ENCODE peak calls at places on chromosomes 16 and 17, in ten cellular contexts. P is pancreas, U is heart left ventricle, T is cardiac fibroblast, J is endodermal cell, K is body of pancreas, H is brain microvascular endothelial cell, C is WTC11, S is A673, Y is GM13976. L is an unnamed sample.

GRCh38 chr16:8396463-8396862 is 193.8 kb downstream of the TMEM114 start:
- DNase-seq in P (no peak), U (no peak), T (no peak), J (no peak), K (no peak), H (no peak), C (no peak), S (no peak), Y (no peak), L (no peak)

GRCh38 chr16:1572664-1573063 is 39.2 kb downstream of the TMEM204 start:
- DNase-seq in P (no peak), U (no peak), T (no peak), J (no peak), K (no peak), H (no peak), C (no peak), S (no peak), Y (no peak), L (no peak)

GRCh38 chr16:70804153-70804728 is 3.3 kb upstream of the VAC14 start:
- DNase-seq in P (no peak), U (no peak), T (peak; percentile 98), J (peak; percentile 21), K (no peak), H (peak; percentile 91), C (no peak), S (no peak), Y (no peak), L (no peak)

GRCh38 chr17:18119166-18119745 is 10.7 kb downstream of the MYO15A start:
- DNase-seq in P (no peak), U (no peak), T (no peak), J (no peak), K (no peak), H (no peak), C (no peak), S (no peak), Y (no peak), L (no peak)

GRCh38 chr16:3564130-3564888 is 12.9 kb downstream of the NLRC3 start:
- DNase-seq in P (no peak), U (peak; percentile 53), T (no peak), J (no peak), K (no peak), H (no peak), C (no peak), S (no peak), Y (no peak), L (no peak)

GRCh38 chr17:44374306-44375195 is 10.9 kb upstream of the FAM171A2 start:
- DNase-seq in P (no peak), U (no peak), T (no peak), J (peak; percentile 98), K (no peak), H (no peak), C (peak; percentile 77), S (no peak), Y (peak; percentile 64), L (peak; percentile 87)

GRCh38 chr16:87165885-87166284 is 151.3 kb downstream of the C16orf95 start:
- DNase-seq in P (no peak), U (no peak), T (no peak), J (no peak), K (no peak), H (no peak), C (no peak), S (no peak), Y (no peak), L (no peak)

GRCh38 chr16:63066552-63066951 is 1030.3 kb upstream of the CDH8 start:
- DNase-seq in P (no peak), U (no peak), T (no peak), J (no peak), K (no peak), H (no peak), C (no peak), S (no peak), Y (no peak), L (no peak)

GRCh38 chr17:6713130-6713917 is at the start of gene SLC13A5:
- DNase-seq in P (no peak), U (no peak), T (peak; percentile 29), J (peak; percentile 97), K (peak; percentile 20), H (no peak), C (peak; percentile 87), S (peak; percentile 25), Y (peak; percentile 62), L (peak; percentile 87)

GRCh38 chr16:27424772-27425498 is 23.0 kb downstream of the IL21R start:
- DNase-seq in P (no peak), U (no peak), T (no peak), J (no peak), K (no peak), H (no peak), C (no peak), S (no peak), Y (no peak), L (no peak)

GRCh38 chr17:68820825-68821481 is 134.2 kb downstream of the ABCA8 start:
- DNase-seq in P (no peak), U (no peak), T (no peak), J (no peak), K (no peak), H (no peak), C (no peak), S (no peak), Y (no peak), L (peak; percentile 99)

GRCh38 chr17:82049521-82049971 is 2.1 kb downstream of the RFNG start:
- DNase-seq in P (peak; percentile 16), U (peak; percentile 47), T (no peak), J (no peak), K (no peak), H (no peak), C (no peak), S (no peak), Y (no peak), L (no peak)

GRCh38 chr17:48068491-48068961 is 20.4 kb downstream of the NFE2L1 start:
- DNase-seq in P (no peak), U (no peak), T (peak; percentile 77), J (peak; percentile 88), K (no peak), H (peak; percentile 28), C (peak; percentile 57), S (peak; percentile 23), Y (no peak), L (peak; percentile 41)
- TF ChIP-seq CTCF in P (no peak), U (no peak), T (peak; percentile 53), J (peak; percentile 74), K (no peak), H (peak; percentile 75), C (no peak), S (peak; percentile 34), Y (no peak), L (peak; percentile 32)

GRCh38 chr16:31333686-31334649 is 21.0 kb upstream of the ITGAX start:
- DNase-seq in P (peak; percentile 23), U (no peak), T (peak; percentile 7), J (peak; percentile 86), K (no peak), H (no peak), C (peak; percentile 54), S (peak; percentile 25), Y (peak; percentile 65), L (peak; percentile 66)
- TF ChIP-seq CTCF in P (no peak), U (peak; percentile 13), T (peak; percentile 9), J (peak; percentile 72), K (peak; percentile 35), H (peak; percentile 17), C (no peak), S (peak; percentile 48), Y (peak; percentile 75), L (peak; percentile 84)

GRCh38 chr17:40068917-40069750 is 6.4 kb downstream of the THRA start:
- DNase-seq in P (peak; percentile 77), U (peak; percentile 93), T (peak; percentile 80), J (peak; percentile 62), K (peak; percentile 93), H (peak; percentile 60), C (no peak), S (peak; percentile 77), Y (peak; percentile 74), L (no peak)

GRCh38 chr17:40070895-40071719 is 8.3 kb downstream of the THRA start:
- DNase-seq in P (peak; percentile 83), U (peak; percentile 82), T (no peak), J (peak; percentile 76), K (peak; percentile 96), H (no peak), C (no peak), S (no peak), Y (no peak), L (no peak)

GRCh38 chr17:40068584-40068916 is 5.8 kb downstream of the THRA start:
- DNase-seq in P (no peak), U (no peak), T (no peak), J (peak; percentile 66), K (no peak), H (no peak), C (no peak), S (no peak), Y (no peak), L (no peak)

GRCh38 chr17:40070644-40070894 is 7.8 kb downstream of the THRA start:
- DNase-seq in P (peak; percentile 35), U (no peak), T (no peak), J (no peak), K (no peak), H (no peak), C (no peak), S (no peak), Y (no peak), L (no peak)

DNA sequence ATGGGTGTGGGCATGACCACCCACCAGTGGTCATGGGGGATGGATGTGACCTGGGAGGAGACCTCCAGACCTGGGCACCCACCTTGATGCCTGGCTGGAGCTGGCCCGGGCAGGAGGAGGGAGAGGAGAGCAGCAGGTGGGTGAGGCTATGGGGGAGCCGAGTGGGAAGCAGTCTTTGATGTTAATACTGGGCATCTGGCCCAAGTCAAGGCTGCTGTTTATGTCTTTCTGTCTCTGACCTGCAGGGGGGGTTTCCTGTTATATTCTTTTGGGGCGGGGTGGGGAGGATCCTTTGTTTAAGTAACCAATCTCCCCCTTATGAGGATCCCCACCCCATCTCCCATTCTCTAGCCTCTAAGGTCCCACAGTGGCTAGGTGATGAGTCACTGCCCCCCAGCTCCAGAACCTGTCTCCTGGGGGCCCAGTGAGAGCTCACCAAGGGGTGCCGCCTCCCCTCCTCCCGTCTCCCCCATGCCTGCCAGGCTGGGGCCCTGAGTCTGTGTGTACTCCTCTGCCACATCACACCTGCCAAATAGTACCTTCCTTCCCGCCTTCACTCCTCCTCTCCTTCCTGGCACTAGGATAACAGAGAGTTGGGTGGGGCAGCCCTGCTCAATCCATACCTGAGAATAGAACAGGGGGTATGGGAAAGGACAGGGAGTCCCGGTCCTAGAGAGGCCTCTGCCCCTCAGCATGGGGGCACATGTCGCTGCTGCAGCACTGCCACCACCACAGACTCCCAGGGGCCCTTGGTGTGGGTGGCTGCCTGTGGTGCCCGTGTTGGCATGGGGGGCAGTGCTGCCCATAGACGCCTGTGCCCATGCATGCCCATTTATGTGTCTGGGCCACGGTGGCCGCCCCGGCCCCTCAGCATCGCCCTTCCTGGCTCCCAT is 7.2 kb downstream of the THRA start:
- DNase-seq in P (peak; percentile 40), U (peak; percentile 48), T (peak; percentile 58), J (peak; percentile 71), K (peak; percentile 79), H (peak; percentile 39), C (no peak), S (peak; percentile 61), Y (no peak), L (no peak)
- TF ChIP-seq CTCF in P (no peak), U (no peak), T (peak; percentile 36), J (peak; percentile 53), K (peak; percentile 22), H (peak; percentile 57), C (peak; percentile 19), S (peak; percentile 34), Y (no peak), L (peak; percentile 21)

DNA sequence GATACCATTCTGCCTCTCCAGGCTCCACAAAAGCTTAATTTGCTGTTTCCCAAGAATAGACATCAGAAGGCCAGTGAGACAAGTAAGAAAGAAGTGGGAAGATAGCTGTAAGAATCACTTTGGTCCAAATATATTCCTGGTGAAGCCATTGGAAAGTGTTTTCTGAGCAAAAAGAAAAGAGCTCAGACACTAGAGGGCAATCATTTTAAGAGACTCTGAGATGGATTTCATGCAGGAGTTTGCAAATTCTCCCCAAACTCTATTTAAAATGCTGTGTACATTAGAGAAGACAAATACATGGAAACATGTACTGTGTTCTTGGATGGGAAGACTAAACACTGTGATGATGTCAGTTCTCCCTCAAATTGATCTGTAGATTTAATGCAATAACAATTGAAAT is 8.0 kb upstream of the SLC6A2 start:
- DNase-seq in P (no peak), U (no peak), T (no peak), J (peak; percentile 5), K (no peak), H (no peak), C (no peak), S (no peak), Y (no peak), L (no peak)
- TF ChIP-seq CTCF in P (no peak), U (no peak), T (no peak), J (peak; percentile 25), K (no peak), H (no peak), C (no peak), S (no peak), Y (no peak), L (peak; percentile 17)

L was measured in HepG2.